ENCODE peak calls at places on chromosomes 11 and 22, in seven cellular contexts. Y is NCI-H1694; A is stomach; R is CD4-positive, alpha-beta T cell; Q is brain microvascular endothelial cell; X is central memory CD4-positive, alpha-beta T cell; B is naive thymus-derived CD4-positive, alpha-beta T cell. K is an unnamed sample.

GRCh38 chr11:109490953-109491733 is 69.2 kb downstream of the C11orf87 start:
- DNase-seq in Y (no peak), A (no peak), R (no peak), Q (peak), X (no peak), B (no peak), K (no peak)

GRCh38 chr11:110524227-110524626 is 94.5 kb downstream of the FDX1 start:
- DNase-seq in Y (no peak), A (no peak), R (no peak), Q (peak), X (no peak), B (no peak), K (no peak)

GRCh38 chr22:44159230-44159629 is 21.5 kb upstream of the PARVG start:
- DNase-seq in Y (no peak), A (no peak), R (no peak), Q (no peak), X (no peak), B (no peak), K (no peak)

GRCh38 chr22:39277135-39277607 is 32.4 kb upstream of the PDGFB start:
- DNase-seq in Y (no peak), A (no peak), R (no peak), Q (peak), X (no peak), B (no peak), K (no peak)

GRCh38 chr11:103958475-103959215 is 77.8 kb upstream of the DDI1 start:
- DNase-seq in Y (no peak), A (no peak), R (no peak), Q (no peak), X (no peak), B (no peak), K (no peak)

GRCh38 chr11:70505331-70505731 is 107.0 kb downstream of the CTTN start:
- DNase-seq in Y (no peak), A (no peak), R (no peak), Q (no peak), X (no peak), B (no peak), K (no peak)

GRCh38 chr22:45958971-45959370 is 18.0 kb downstream of the WNT7B start:
- DNase-seq in Y (no peak), A (no peak), R (no peak), Q (no peak), X (no peak), B (no peak), K (no peak)

GRCh38 chr11:7020183-7020917 is at the start of the genes NLRP14 and ZNF214:
- DNase-seq in Y (no peak), A (peak), R (no peak), Q (peak), X (no peak), B (no peak), K (peak)

GRCh38 chr22:46583571-46583970 is 36.6 kb upstream of the GRAMD4 start:
- DNase-seq in Y (no peak), A (no peak), R (no peak), Q (no peak), X (no peak), B (no peak), K (no peak)

GRCh38 chr11:95459268-95460040 is 228.5 kb upstream of the SESN3 start:
- DNase-seq in Y (peak), A (no peak), R (no peak), Q (no peak), X (no peak), B (no peak), K (no peak)

GRCh38 chr11:32131321-32131720 is 40.4 kb downstream of the RCN1 start:
- DNase-seq in Y (no peak), A (no peak), R (no peak), Q (peak), X (no peak), B (no peak), K (no peak)

GRCh38 chr22:20399866-20400605 is 6.1 kb downstream of the ZNF74 start:
- DNase-seq in Y (no peak), A (no peak), R (no peak), Q (no peak), X (no peak), B (no peak), K (no peak)

GRCh38 chr11:121337740-121338272 is 45.2 kb downstream of the SC5D start:
- DNase-seq in Y (no peak), A (no peak), R (no peak), Q (no peak), X (no peak), B (no peak), K (no peak)

GRCh38 chr11:79400717-79401330 is 40.0 kb downstream of the TENM4 start:
- DNase-seq in Y (peak), A (peak), R (no peak), Q (no peak), X (no peak), B (no peak), K (peak)

GRCh38 chr22:45441158-45441557 is 27.7 kb downstream of the RIBC2 start:
- DNase-seq in Y (peak), A (peak), R (peak), Q (peak), X (peak), B (peak), K (peak)

GRCh38 chr22:31893460-31893859 is 50.9 kb upstream of the YWHAH start:
- DNase-seq in Y (no peak), A (peak), R (no peak), Q (no peak), X (no peak), B (no peak), K (no peak)

GRCh38 chr22:50715776-50716175 is 22.2 kb upstream of the ACR start:
- DNase-seq in Y (no peak), A (no peak), R (no peak), Q (no peak), X (no peak), B (no peak), K (no peak)

GRCh38 chr11:104876324-104876723 is 21.9 kb downstream of the CASP12 start:
- DNase-seq in Y (no peak), A (no peak), R (no peak), Q (no peak), X (no peak), B (no peak), K (no peak)

GRCh38 chr11:30016588-30017363 is at the start of gene KCNA4:
- DNase-seq in Y (no peak), A (no peak), R (no peak), Q (no peak), X (no peak), B (no peak), K (peak)

GRCh38 chr11:36452231-36452630 is 57.8 kb downstream of the TRAF6 start:
- DNase-seq in Y (no peak), A (no peak), R (no peak), Q (no peak), X (peak), B (no peak), K (no peak)

GRCh38 chr11:72454791-72455190 is 20.5 kb upstream of the CLPB start:
- DNase-seq in Y (no peak), A (no peak), R (no peak), Q (no peak), X (no peak), B (no peak), K (peak)

GRCh38 chr11:114211444-114212122 is 84.6 kb upstream of the NNMT start:
- DNase-seq in Y (no peak), A (no peak), R (no peak), Q (no peak), X (no peak), B (no peak), K (no peak)

GRCh38 chr11:78420255-78420764 is 2.7 kb upstream of the GAB2 start:
- DNase-seq in Y (peak), A (peak), R (peak), Q (peak), X (peak), B (peak), K (peak)

GRCh38 chr22:43007519-43008102 is 7.3 kb downstream of the PACSIN2 start:
- DNase-seq in Y (no peak), A (peak), R (no peak), Q (peak), X (no peak), B (no peak), K (no peak)

GRCh38 chr11:126279191-126279590 is 3.7 kb upstream of the TIRAP start:
- DNase-seq in Y (no peak), A (no peak), R (no peak), Q (no peak), X (no peak), B (no peak), K (no peak)

GRCh38 chr11:9150501-9150900 is 59.1 kb upstream of the SCUBE2 start:
- DNase-seq in Y (no peak), A (no peak), R (no peak), Q (peak), X (no peak), B (no peak), K (no peak)

GRCh38 chr11:35058318-35058717 is 80.7 kb upstream of the CD44 start:
- DNase-seq in Y (no peak), A (no peak), R (no peak), Q (no peak), X (no peak), B (peak), K (no peak)

GRCh38 chr11:111573821-111574249 is 28.4 kb upstream of the SIK2 start:
- DNase-seq in Y (no peak), A (no peak), R (no peak), Q (peak), X (no peak), B (no peak), K (no peak)

GRCh38 chr11:74069146-74070046 is 60.5 kb upstream of the UCP3 start:
- DNase-seq in Y (no peak), A (peak), R (no peak), Q (no peak), X (no peak), B (no peak), K (no peak)

GRCh38 chr11:13288375-13289029 is 10.9 kb downstream of the BMAL1 start:
- DNase-seq in Y (no peak), A (no peak), R (no peak), Q (peak), X (no peak), B (no peak), K (no peak)

GRCh38 chr11:36750349-36750748 is 152.3 kb upstream of the RAG2 start:
- DNase-seq in Y (no peak), A (no peak), R (no peak), Q (no peak), X (no peak), B (no peak), K (peak)

GRCh38 chr22:18954333-18954732 is 18.2 kb upstream of the PRODH start:
- DNase-seq in Y (no peak), A (peak), R (peak), Q (peak), X (peak), B (peak), K (peak)

GRCh38 chr11:86101941-86102407 is 33.1 kb upstream of the PICALM start:
- DNase-seq in Y (no peak), A (no peak), R (no peak), Q (no peak), X (no peak), B (no peak), K (no peak)

GRCh38 chr11:102513869-102514268 is 16.7 kb downstream of the MMP7 start:
- DNase-seq in Y (no peak), A (no peak), R (no peak), Q (peak), X (no peak), B (no peak), K (no peak)

K was measured in H7.